ENCODE peak calls at places on chromosome 1, in four cellular contexts. N is GM23248, J is heart right ventricle, R is AG09319. D is an unnamed sample.

GRCh38 chr1:235624751-235625192 is 24.8 kb downstream of the GNG4 start:
- DNase-seq in R (no peak), N (no peak), J (no peak), D (peak)

GRCh38 chr1:59011663-59012062 is 227.8 kb upstream of the JUN start:
- DNase-seq in R (no peak), J (no peak), N (no peak), D (no peak)

GRCh38 chr1:96660503-96660902 is 61.1 kb upstream of the PTBP2 start:
- DNase-seq in N (peak), R (peak), J (no peak), D (peak)

GRCh38 chr1:229408458-229409037 is 25.3 kb downstream of the ACTA1 start:
- DNase-seq in R (no peak), N (peak), J (peak), D (peak)

GRCh38 chr1:247517795-247518612 is 18.2 kb downstream of the OR2C3 start:
- DNase-seq in J (peak), R (no peak), N (no peak), D (no peak)

GRCh38 chr1:21296509-21297354 is 6.5 kb upstream of the ECE1 start:
- DNase-seq in J (no peak), N (peak), R (no peak), D (no peak)

GRCh38 chr1:29650041-29650400 is 413.7 kb downstream of the PTPRU start:
- DNase-seq in N (peak), R (no peak), J (no peak), D (no peak)

GRCh38 chr1:208542309-208542708 is 298.1 kb upstream of the PLXNA2 start:
- DNase-seq in R (no peak), N (no peak), J (no peak), D (no peak)

GRCh38 chr1:190711069-190711468 is 233.4 kb upstream of the BRINP3 start:
- DNase-seq in R (no peak), N (no peak), J (no peak), D (no peak)

GRCh38 chr1:27570383-27570755 is 33.6 kb downstream of the AHDC1 start:
- DNase-seq in R (no peak), J (peak), N (no peak), D (no peak)

GRCh38 chr1:70353641-70354331 is 736 bp downstream of the ANKRD13C start:
- DNase-seq in J (peak), N (peak), R (peak), D (peak)

GRCh38 chr1:8598783-8599182 is 218.7 kb downstream of the RERE start:
- DNase-seq in J (peak), R (no peak), N (peak), D (no peak)

GRCh38 chr1:114094303-114094663 is 59.4 kb downstream of the SYT6 start:
- DNase-seq in R (no peak), N (peak), J (no peak), D (peak)

GRCh38 chr1:26913389-26913753 is 404 bp downstream of the NR0B2 start:
- DNase-seq in J (no peak), N (no peak), R (no peak), D (no peak)

GRCh38 chr1:38777464-38777957 is 82.1 kb downstream of the RRAGC start:
- DNase-seq in R (no peak), N (no peak), J (no peak), D (no peak)

GRCh38 chr1:199009447-199009846 is 370.6 kb downstream of the PTPRC start:
- DNase-seq in R (no peak), J (no peak), N (no peak), D (no peak)

GRCh38 chr1:173903827-173904226 is 13.3 kb downstream of the SERPINC1 start:
- DNase-seq in N (no peak), J (no peak), R (no peak), D (no peak)

GRCh38 chr1:210541680-210542358 is 213.1 kb downstream of the HHAT start:
- DNase-seq in R (no peak), N (no peak), J (no peak), D (no peak)

GRCh38 chr1:91523462-91523861 is 22.8 kb downstream of the CDC7 start:
- DNase-seq in R (no peak), J (no peak), N (peak), D (peak)

GRCh38 chr1:87863317-87863716 is 534.6 kb downstream of the LMO4 start:
- DNase-seq in R (no peak), J (no peak), N (no peak), D (no peak)

GRCh38 chr1:39754906-39755504 is 16.1 kb downstream of the OXCT2 start:
- DNase-seq in J (no peak), N (no peak), R (no peak), D (no peak)

GRCh38 chr1:16215882-16216753 is 3.7 kb upstream of the ARHGEF19 start:
- DNase-seq in N (peak), R (peak), J (peak), D (peak)

GRCh38 chr1:4271338-4271998 is 371.4 kb upstream of the C1orf174 start:
- DNase-seq in N (no peak), J (no peak), R (no peak), D (no peak)

GRCh38 chr1:27071049-27071416 is 58.4 kb upstream of the TENT5B start:
- DNase-seq in N (peak), R (peak), J (peak), D (peak)

GRCh38 chr1:118074101-118074500 is 110.9 kb downstream of the SPAG17 start:
- DNase-seq in J (no peak), R (no peak), N (no peak), D (peak)

GRCh38 chr1:54421101-54421504 is 14.9 kb upstream of the SSBP3 start:
- DNase-seq in J (no peak), R (no peak), N (peak), D (peak)

GRCh38 chr1:182262425-182262824 is 129.2 kb downstream of the GLUL start:
- DNase-seq in N (no peak), R (no peak), J (no peak), D (no peak)

GRCh38 chr1:202283379-202283844 is 58.3 kb downstream of the UBE2T start:
- DNase-seq in R (no peak), N (peak), J (no peak), D (peak)

GRCh38 chr1:119373465-119373864 is 4.9 kb downstream of the HAO2 start:
- DNase-seq in N (peak), R (no peak), J (no peak), D (no peak)

GRCh38 chr1:219189021-219189824 is 15.5 kb downstream of the LYPLAL1 start:
- DNase-seq in N (peak), R (no peak), J (no peak), D (peak)

D was measured in AG10803.